ENCODE peak calls at places on chromosomes 1 and 21, in nine cellular contexts. J is stimulated activated CD4-positive, alpha-beta T cell treated with anti-CD3 and anti-CD28 coated beads, Interleukin-12 subunit alpha, Interleukin-12 subunit beta, amount 100 ng/mL, for 48 hours; K is HuH-7.5; B is HS-27A; I is cardiac muscle cell; W is fibroblast of lung; C is AG10803; L is pancreas; X is fibroblast of mammary gland. Q is an unnamed sample.

GRCh38 chr1:192168964-192169363 is 10.7 kb downstream of the RGS18 start:
- DNase-seq in J (no peak), K (no peak), B (no peak), I (no peak), W (no peak), C (no peak), L (no peak), X (no peak), Q (no peak)

GRCh38 chr1:227318852-227319607 is 738 bp upstream of the CDC42BPA start:
- DNase-seq in J (no peak), K (peak; percentile 55), B (no peak), I (peak; percentile 67), W (peak; percentile 67), C (peak; percentile 54), L (peak; percentile 47), X (peak; percentile 22), Q (peak; percentile 16)

GRCh38 chr21:34198232-34199120 is 125.1 kb downstream of the MRPS6 start:
- DNase-seq in J (peak; percentile 13), K (no peak), B (no peak), I (peak; percentile 18), W (no peak), C (no peak), L (no peak), X (no peak), Q (no peak)

GRCh38 chr1:33387512-33388079 is 43.3 kb downstream of the PHC2 start:
- DNase-seq in J (no peak), K (no peak), B (no peak), I (no peak), W (peak; percentile 79), C (peak; percentile 90), L (no peak), X (peak; percentile 92), Q (no peak)

GRCh38 chr1:201381130-201381529 is 3.6 kb upstream of the TNNT2 start:
- DNase-seq in J (no peak), K (no peak), B (no peak), I (no peak), W (no peak), C (no peak), L (no peak), X (no peak), Q (no peak)

GRCh38 chr1:169460193-169460833 is 25.4 kb downstream of the SLC19A2 start:
- DNase-seq in J (no peak), K (no peak), B (no peak), I (peak; percentile 1), W (peak; percentile 80), C (peak; percentile 20), L (no peak), X (peak; percentile 76), Q (no peak)

GRCh38 chr1:11563560-11564069 is 84.7 kb downstream of the DISP3 start:
- DNase-seq in J (no peak), K (no peak), B (no peak), I (peak; percentile 81), W (peak; percentile 6), C (no peak), L (no peak), X (no peak), Q (no peak)

GRCh38 chr1:66599899-66600737 is 66.2 kb downstream of the SGIP1 start:
- DNase-seq in J (no peak), K (no peak), B (no peak), I (no peak), W (no peak), C (no peak), L (no peak), X (no peak), Q (no peak)

GRCh38 chr1:206864939-206865671 is at the start of gene IL20:
- DNase-seq in J (peak; percentile 83), K (peak; percentile 23), B (peak; percentile 43), I (peak; percentile 71), W (peak; percentile 45), C (peak; percentile 85), L (peak; percentile 94), X (peak; percentile 91), Q (peak; percentile 87)

GRCh38 chr21:38850277-38850951 is 44.7 kb downstream of the ETS2 start:
- DNase-seq in J (no peak), K (no peak), B (no peak), I (no peak), W (no peak), C (no peak), L (no peak), X (no peak), Q (no peak)

GRCh38 chr21:44815852-44816628 is 1.8 kb downstream of the SUMO3 start:
- DNase-seq in J (no peak), K (no peak), B (no peak), I (no peak), W (no peak), C (no peak), L (peak; percentile 36), X (no peak), Q (no peak)

GRCh38 chr1:200279810-200280411 is 129.9 kb downstream of the ZNF281 start:
- DNase-seq in J (no peak), K (no peak), B (peak; percentile 46), I (peak; percentile 52), W (peak; percentile 47), C (peak; percentile 43), L (peak; percentile 68), X (peak; percentile 75), Q (peak; percentile 22)

GRCh38 chr21:14523234-14523633 is 22.9 kb downstream of the SAMSN1 start:
- DNase-seq in J (no peak), K (no peak), B (no peak), I (no peak), W (no peak), C (no peak), L (no peak), X (peak; percentile 30), Q (peak; percentile 28)

GRCh38 chr1:30034627-30035521 is 688.5 kb downstream of the MATN1 start:
- DNase-seq in J (no peak), K (no peak), B (no peak), I (no peak), W (peak; percentile 20), C (no peak), L (no peak), X (peak; percentile 10), Q (no peak)

GRCh38 chr1:101697057-101697456 is 299.7 kb downstream of the OLFM3 start:
- DNase-seq in J (no peak), K (no peak), B (no peak), I (no peak), W (no peak), C (no peak), L (no peak), X (peak; percentile 7), Q (no peak)

GRCh38 chr21:44686843-44687561 is 5.0 kb upstream of the KRTAP12-1 start:
- DNase-seq in J (no peak), K (no peak), B (no peak), I (no peak), W (no peak), C (no peak), L (no peak), X (no peak), Q (no peak)

GRCh38 chr1:9542425-9542824 is 3.2 kb downstream of the SLC25A33 start:
- DNase-seq in J (no peak), K (no peak), B (no peak), I (peak; percentile 64), W (peak; percentile 47), C (peak; percentile 36), L (no peak), X (peak; percentile 61), Q (no peak)

GRCh38 chr1:226982451-226983177 is 42.5 kb downstream of the COQ8A start:
- DNase-seq in J (no peak), K (no peak), B (no peak), I (no peak), W (no peak), C (no peak), L (no peak), X (no peak), Q (no peak)

GRCh38 chr1:4166711-4167110 is 266.6 kb upstream of the C1orf174 start:
- DNase-seq in J (no peak), K (no peak), B (no peak), I (no peak), W (no peak), C (no peak), L (no peak), X (no peak), Q (no peak)

GRCh38 chr1:211331011-211331709 is 4.5 kb downstream of the TRAF5 start:
- DNase-seq in J (no peak), K (no peak), B (no peak), I (no peak), W (peak; percentile 33), C (peak; percentile 62), L (no peak), X (peak; percentile 62), Q (no peak)

GRCh38 chr21:39014751-39015150 is 168.5 kb downstream of the PSMG1 start:
- DNase-seq in J (no peak), K (no peak), B (peak; percentile 92), I (no peak), W (peak; percentile 98), C (peak; percentile 92), L (no peak), X (peak; percentile 97), Q (no peak)

GRCh38 chr1:207801819-207802218 is 50.0 kb downstream of the CD46 start:
- DNase-seq in J (no peak), K (no peak), B (no peak), I (no peak), W (no peak), C (no peak), L (no peak), X (no peak), Q (no peak)

GRCh38 chr1:79005945-79006344 is 585 bp downstream of the ADGRL4 start:
- DNase-seq in J (no peak), K (no peak), B (no peak), I (no peak), W (peak; percentile 69), C (peak; percentile 6), L (no peak), X (peak; percentile 17), Q (no peak)

GRCh38 chr1:95043141-95043980 is 29.4 kb downstream of the ALG14 start:
- DNase-seq in J (peak; percentile 58), K (peak; percentile 43), B (peak; percentile 66), I (peak; percentile 88), W (peak; percentile 74), C (peak; percentile 86), L (peak; percentile 86), X (peak; percentile 88), Q (peak; percentile 75)

GRCh38 chr1:76103034-76103433 is 28.5 kb downstream of the ST6GALNAC3 start:
- DNase-seq in J (no peak), K (no peak), B (no peak), I (no peak), W (peak; percentile 53), C (no peak), L (no peak), X (no peak), Q (no peak)

GRCh38 chr21:45874716-45875415 is 106.7 kb upstream of the COL6A1 start:
- DNase-seq in J (no peak), K (no peak), B (peak; percentile 81), I (no peak), W (peak; percentile 96), C (peak; percentile 94), L (no peak), X (peak; percentile 97), Q (peak; percentile 38)

GRCh38 chr1:37795340-37796110 is 1.9 kb downstream of the MANEAL start:
- DNase-seq in J (no peak), K (peak; percentile 46), B (no peak), I (peak; percentile 79), W (peak; percentile 48), C (peak; percentile 35), L (peak; percentile 76), X (peak; percentile 41), Q (peak; percentile 35)

GRCh38 chr1:25724986-25725385 is 75.0 kb upstream of the SELENON start:
- DNase-seq in J (no peak), K (no peak), B (no peak), I (no peak), W (no peak), C (no peak), L (no peak), X (no peak), Q (no peak)

GRCh38 chr1:168340796-168341510 is 60.3 kb downstream of the TBX19 start:
- DNase-seq in J (no peak), K (no peak), B (no peak), I (no peak), W (no peak), C (no peak), L (no peak), X (no peak), Q (no peak)

GRCh38 chr1:40836283-40836682 is 25.9 kb downstream of the CITED4 start:
- DNase-seq in J (no peak), K (no peak), B (no peak), I (no peak), W (no peak), C (no peak), L (no peak), X (no peak), Q (no peak)

GRCh38 chr1:21189906-21190500 is 13.3 kb upstream of the EIF4G3 start:
- DNase-seq in J (no peak), K (no peak), B (no peak), I (no peak), W (no peak), C (no peak), L (no peak), X (no peak), Q (no peak)

Q was measured in activated CD8-positive, alpha-beta memory T cell treated with anti-CD3 and anti-CD28 coated beads, Interleukin-2, amount 50 U/mL, for 4 hours.